ENCODE peak calls at places on chromosomes 5 and 9, in six cellular contexts. L, Y, K, E, T and J are unnamed samples.

GRCh38 chr5:82335807-82336206 is 57.7 kb upstream of the RPS23 start:
- DNase-seq in L (no peak), Y (peak; percentile 23), K (no peak), E (peak; percentile 76), T (no peak), J (no peak)

GRCh38 chr5:144377207-144377606 is 206.5 kb downstream of the KCTD16 start:
- DNase-seq in L (no peak), Y (no peak), K (no peak), E (no peak), T (no peak), J (no peak)

GRCh38 chr5:3221432-3221831 is 374.2 kb upstream of the IRX1 start:
- DNase-seq in L (no peak), Y (no peak), K (no peak), E (no peak), T (no peak), J (no peak)

GRCh38 chr5:173051746-173052145 is 4.4 kb upstream of the CREBRF start:
- DNase-seq in L (no peak), Y (no peak), K (no peak), E (peak; percentile 44), T (no peak), J (no peak)

GRCh38 chr9:96420468-96421219 is 2.5 kb upstream of the ZNF367 start:
- DNase-seq in L (no peak), Y (peak; percentile 94), K (no peak), E (peak; percentile 97), T (no peak), J (no peak)

GRCh38 chr5:133473291-133473690 is 139.1 kb downstream of the FSTL4 start:
- DNase-seq in L (no peak), Y (no peak), K (no peak), E (no peak), T (no peak), J (no peak)

GRCh38 chr5:16791036-16791705 is 144.9 kb downstream of the MYO10 start:
- DNase-seq in L (peak; percentile 48), Y (peak; percentile 76), K (no peak), E (peak; percentile 69), T (no peak), J (no peak)

GRCh38 chr5:1118231-1118698 is 6.4 kb upstream of the SLC12A7 start:
- DNase-seq in L (no peak), Y (peak; percentile 56), K (peak; percentile 64), E (peak; percentile 40), T (peak; percentile 89), J (peak; percentile 70)

GRCh38 chr9:3479516-3480352 is 46.1 kb downstream of the RFX3 start:
- DNase-seq in L (no peak), Y (no peak), K (no peak), E (no peak), T (no peak), J (no peak)

GRCh38 chr5:141758316-141758965 is 76.4 kb upstream of the ARAP3 start:
- DNase-seq in L (no peak), Y (no peak), K (no peak), E (no peak), T (no peak), J (peak; percentile 45)

GRCh38 chr5:68047035-68047434 is 168.5 kb upstream of the PIK3R1 start:
- DNase-seq in L (no peak), Y (peak; percentile 50), K (no peak), E (peak; percentile 92), T (no peak), J (no peak)

GRCh38 chr5:126975791-126976190 is 54.6 kb downstream of the MARCHF3 start:
- DNase-seq in L (no peak), Y (no peak), K (no peak), E (no peak), T (no peak), J (no peak)

GRCh38 chr9:97632406-97632991 is 669 bp downstream of the TSTD2 start:
- DNase-seq in L (peak; percentile 47), Y (peak; percentile 86), K (peak; percentile 61), E (peak; percentile 82), T (peak; percentile 56), J (no peak)

GRCh38 chr9:110148384-110148783 is 59.6 kb downstream of the C9orf152 start:
- DNase-seq in L (no peak), Y (no peak), K (no peak), E (no peak), T (no peak), J (no peak)

GRCh38 chr5:171945066-171945465 is 61.4 kb downstream of the FBXW11 start:
- DNase-seq in L (no peak), Y (peak; percentile 33), K (no peak), E (no peak), T (no peak), J (no peak)

GRCh38 chr5:140038373-140038957 is 4.6 kb downstream of the NRG2 start:
- DNase-seq in L (no peak), Y (peak; percentile 30), K (no peak), E (peak; percentile 18), T (no peak), J (no peak)

GRCh38 chr5:54630738-54631369 is 113.3 kb downstream of the SNX18 start:
- DNase-seq in L (no peak), Y (peak; percentile 44), K (no peak), E (peak; percentile 49), T (no peak), J (no peak)

GRCh38 chr5:176611435-176611834 is 1.5 kb upstream of the GPRIN1 start:
- DNase-seq in L (peak; percentile 83), Y (peak; percentile 92), K (no peak), E (peak; percentile 83), T (peak; percentile 55), J (peak; percentile 90)

GRCh38 chr9:117543089-117543488 is 128.2 kb upstream of the ASTN2 start:
- DNase-seq in L (no peak), Y (no peak), K (no peak), E (no peak), T (no peak), J (no peak)

GRCh38 chr5:10233505-10233904 is 16.2 kb downstream of the ATPSCKMT start:
- DNase-seq in L (peak; percentile 52), Y (peak; percentile 85), K (no peak), E (peak; percentile 92), T (no peak), J (peak; percentile 55)
- TF ChIP-seq CTCF in L (no peak), Y (peak; percentile 41), K (no peak), E (peak; percentile 40), T (no peak), J (no peak)

DNA sequence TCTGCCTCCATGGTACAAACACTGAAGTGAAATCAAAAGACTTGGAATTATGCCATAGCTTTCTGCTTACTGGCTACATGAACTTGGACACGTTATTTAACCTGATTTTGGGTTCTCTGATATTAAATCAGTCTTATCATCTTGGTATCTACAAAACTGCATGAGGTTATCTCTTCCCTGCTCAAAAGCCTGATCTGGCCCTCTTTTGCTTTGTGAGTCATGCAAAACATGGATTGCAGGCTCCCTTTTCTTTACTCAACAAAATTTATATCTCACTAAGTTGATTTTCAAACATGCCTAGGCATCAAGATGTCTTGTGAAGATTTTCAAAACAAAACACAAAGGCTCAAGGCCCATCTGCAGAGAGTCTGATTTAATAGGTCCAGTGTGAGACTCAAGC is 45.9 kb upstream of the FST start:
- DNase-seq in L (no peak), Y (no peak), K (no peak), E (peak; percentile 20), T (no peak), J (no peak)
- TF ChIP-seq CTCF in L (no peak), Y (no peak), K (no peak), E (no peak), T (no peak), J (no peak)

GRCh38 chr9:127517620-127518019 is 66.3 kb downstream of the LRSAM1 start:
- DNase-seq in L (no peak), Y (no peak), K (peak; percentile 40), E (no peak), T (no peak), J (no peak)
- TF ChIP-seq CTCF in L (no peak), Y (no peak), K (no peak), E (no peak), T (no peak), J (no peak)

DNA sequence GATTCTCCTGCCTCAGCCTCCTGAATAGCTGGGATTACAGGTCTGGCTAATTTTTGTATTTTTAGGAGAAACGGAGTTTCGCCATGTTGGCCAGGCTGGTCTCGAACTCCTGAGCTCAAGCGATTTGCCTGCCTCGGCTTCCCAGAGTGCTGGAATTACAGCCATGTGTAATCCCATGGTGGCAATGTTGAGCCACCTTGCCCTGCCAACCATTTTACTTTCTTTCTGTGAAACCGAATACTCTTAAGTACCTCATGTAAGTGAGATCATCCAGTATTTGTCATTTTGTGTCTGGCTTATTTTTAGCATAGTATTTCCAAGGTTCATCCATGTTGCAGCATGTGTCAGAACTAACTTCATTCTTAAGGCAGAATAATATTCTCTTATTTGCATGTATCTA is 8.2 kb downstream of the PRRC2B start:
- DNase-seq in L (no peak), Y (no peak), K (no peak), E (peak; percentile 82), T (no peak), J (no peak)
- TF ChIP-seq CTCF in L (no peak), Y (no peak), K (no peak), E (no peak), T (no peak), J (no peak)

GRCh38 chr5:42037379-42037932 is 112.4 kb downstream of the FBXO4 start:
- DNase-seq in L (no peak), Y (no peak), K (no peak), E (no peak), T (no peak), J (no peak)

GRCh38 chr5:42036379-42036778 is 111.3 kb downstream of the FBXO4 start:
- DNase-seq in L (no peak), Y (no peak), K (no peak), E (no peak), T (no peak), J (no peak)

GRCh38 chr5:42035526-42035925 is 110.4 kb downstream of the FBXO4 start:
- DNase-seq in L (no peak), Y (no peak), K (no peak), E (no peak), T (no peak), J (no peak)
- TF ChIP-seq CTCF in L (no peak), Y (no peak), K (no peak), E (no peak), T (no peak), J (no peak)

DNA sequence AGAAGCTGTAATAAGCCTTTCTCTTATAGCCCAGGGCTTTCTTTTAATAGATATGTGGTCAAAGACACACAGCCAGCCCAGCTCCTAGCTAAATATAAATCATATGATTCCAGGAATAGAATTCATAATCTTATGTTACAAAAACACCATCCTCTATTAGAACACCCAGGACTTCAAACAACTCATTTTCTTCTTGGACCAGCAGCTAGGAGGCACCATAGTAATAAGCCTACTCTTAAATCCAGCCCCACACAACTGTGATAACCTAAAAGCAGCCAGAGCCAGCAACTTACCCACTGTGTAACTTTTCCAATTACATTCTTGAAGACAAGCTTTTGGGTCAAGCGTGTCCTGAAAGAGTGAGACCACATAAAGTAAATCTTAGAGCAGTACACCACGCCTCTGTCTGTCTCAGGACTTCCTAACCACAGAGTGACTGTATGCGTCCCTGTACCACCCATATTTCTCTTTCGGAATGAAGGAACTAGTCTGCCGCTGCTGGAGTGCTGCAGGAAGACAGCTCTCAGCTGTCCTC is 223.8 kb downstream of the TLE1 start:
- DNase-seq in L (no peak), Y (peak; percentile 19), K (no peak), E (peak; percentile 20), T (no peak), J (no peak)
- TF ChIP-seq CTCF in L (no peak), Y (peak; percentile 12), K (no peak), E (peak; percentile 34), T (no peak), J (no peak)